ENCODE peak calls at places on chromosome 2, in five cellular contexts. C is GM23248, X is ovary, V is right atrium auricular region, R is neuronal stem cell. J is an unnamed sample. For H3K36me3, the result is how much of the 10 kb centered on the place peaks cover.

GRCh38 chr2:7594211-7594610 is 677.0 kb downstream of the RNF144A start:
- DNase-seq in C (no peak), R (no peak), X (no peak), V (no peak), J (no peak)

GRCh38 chr2:136874258-136874657 is 108.9 kb downstream of the THSD7B start:
- DNase-seq in X (no peak), R (peak), V (no peak), C (peak), J (peak)

GRCh38 chr2:182447163-182447562 is 20.3 kb upstream of the PDE1A start:
- DNase-seq in X (no peak), V (no peak), C (peak), R (no peak), J (no peak)

GRCh38 chr2:178074123-178075005 is 1.8 kb upstream of the PDE11A start:
- DNase-seq in X (no peak), C (peak), V (no peak), R (no peak), J (no peak)

GRCh38 chr2:113974727-113975126 is 84.8 kb downstream of the ACTR3 start:
- DNase-seq in R (no peak), C (no peak), V (no peak), X (no peak), J (no peak)

GRCh38 chr2:233977296-233977837 is 60.2 kb downstream of the TRPM8 start:
- DNase-seq in X (no peak), V (no peak), R (no peak), C (no peak), J (peak)

GRCh38 chr2:43569921-43570320 is 25.9 kb downstream of the THADA start:
- DNase-seq in R (no peak), X (no peak), C (no peak), V (no peak), J (no peak)

GRCh38 chr2:238848566-238848940 is 668 bp downstream of the TWIST2 start:
- DNase-seq in C (no peak), X (peak), V (peak), R (no peak), J (no peak)

GRCh38 chr2:186702499-186702898 is 8.6 kb downstream of the FAM171B start:
- DNase-seq in V (no peak), R (no peak), C (no peak), X (no peak), J (no peak)

GRCh38 chr2:31349160-31349559 is 65.4 kb downstream of the XDH start:
- DNase-seq in V (no peak), R (no peak), C (no peak), X (no peak), J (no peak)

GRCh38 chr2:20516646-20517341 is 69.9 kb downstream of the RHOB start:
- DNase-seq in C (peak), V (no peak), X (peak), R (no peak), J (peak)

GRCh38 chr2:221389909-221390308 is 182.2 kb downstream of the EPHA4 start:
- DNase-seq in X (no peak), C (no peak), V (no peak), R (no peak), J (no peak)

GRCh38 chr2:221390846-221391245 is 181.3 kb downstream of the EPHA4 start:
- DNase-seq in V (no peak), C (no peak), R (no peak), X (no peak), J (no peak)

GRCh38 chr2:221385716-221386115 is 186.4 kb downstream of the EPHA4 start:
- DNase-seq in X (no peak), R (no peak), C (no peak), V (no peak), J (no peak)

GRCh38 chr2:221389421-221389820 is 182.7 kb downstream of the EPHA4 start:
- DNase-seq in X (no peak), R (no peak), C (no peak), V (no peak), J (no peak)

GRCh38 chr2:221388891-221389290 is 183.2 kb downstream of the EPHA4 start:
- DNase-seq in C (no peak), V (no peak), X (no peak), R (no peak), J (no peak)
- H3K4me3 ChIP-seq in C (no peak), V (no peak), X (no peak), R (no peak), J (no peak)

GRCh38 chr2:197502201-197502600 is 2.0 kb downstream of the HSPE1 start:
- DNase-seq in R (no peak), V (no peak), C (no peak), X (no peak), J (no peak)

GRCh38 chr2:197502685-197503084 is 2.5 kb downstream of the HSPE1 start:
- DNase-seq in X (no peak), R (no peak), V (no peak), C (no peak), J (no peak)

GRCh38 chr2:197506658-197507057 is 6.5 kb downstream of the HSPE1 start:
- DNase-seq in X (no peak), R (no peak), C (no peak), V (no peak), J (no peak)

GRCh38 chr2:197504512-197504911 is 4.3 kb downstream of the HSPE1 start:
- DNase-seq in R (no peak), C (no peak), X (no peak), V (no peak), J (no peak)

GRCh38 chr2:197504000-197504399 is 3.8 kb downstream of the HSPE1 start:
- DNase-seq in R (no peak), C (no peak), X (no peak), V (no peak), J (no peak)
- H3K36me3 ChIP-seq in R (under half), C (under half), X (under half), V (under half), J (under half)

GRCh38 chr2:60440080-60440753 is 113.2 kb downstream of the BCL11A start:
- DNase-seq in X (no peak), C (no peak), V (no peak), R (no peak), J (no peak)

GRCh38 chr2:60438653-60439052 is 114.8 kb downstream of the BCL11A start:
- DNase-seq in C (no peak), X (no peak), R (no peak), V (no peak), J (no peak)

GRCh38 chr2:60438136-60438535 is 115.3 kb downstream of the BCL11A start:
- DNase-seq in C (no peak), V (no peak), X (no peak), R (no peak), J (no peak)

GRCh38 chr2:60439219-60439974 is 114.1 kb downstream of the BCL11A start:
- DNase-seq in C (no peak), X (no peak), R (no peak), V (no peak), J (peak)

GRCh38 chr2:60437080-60437765 is 116.2 kb downstream of the BCL11A start:
- DNase-seq in X (no peak), V (no peak), R (no peak), C (no peak), J (no peak)
- H3K4me3 ChIP-seq in X (no peak), V (no peak), R (no peak), C (no peak), J (no peak)

GRCh38 chr2:216188956-216189355 is 79.8 kb downstream of the XRCC5 start:
- DNase-seq in C (peak), X (no peak), R (no peak), V (no peak), J (no peak)
- H3K36me3 ChIP-seq in C (under half), X (under half), R (under half), V (under half), J (under half)

GRCh38 chr2:96927420-96928171 is 57.7 kb upstream of the SEMA4C start:
- DNase-seq in C (peak), R (no peak), X (peak), V (no peak), J (peak)
- H3K4me3 ChIP-seq in C (peak), R (no peak), X (peak), V (peak), J (no peak)

GRCh38 chr2:86082768-86083167 is 22.9 kb downstream of the POLR1A start:
- DNase-seq in R (no peak), C (no peak), V (no peak), X (no peak), J (no peak)

DNA sequence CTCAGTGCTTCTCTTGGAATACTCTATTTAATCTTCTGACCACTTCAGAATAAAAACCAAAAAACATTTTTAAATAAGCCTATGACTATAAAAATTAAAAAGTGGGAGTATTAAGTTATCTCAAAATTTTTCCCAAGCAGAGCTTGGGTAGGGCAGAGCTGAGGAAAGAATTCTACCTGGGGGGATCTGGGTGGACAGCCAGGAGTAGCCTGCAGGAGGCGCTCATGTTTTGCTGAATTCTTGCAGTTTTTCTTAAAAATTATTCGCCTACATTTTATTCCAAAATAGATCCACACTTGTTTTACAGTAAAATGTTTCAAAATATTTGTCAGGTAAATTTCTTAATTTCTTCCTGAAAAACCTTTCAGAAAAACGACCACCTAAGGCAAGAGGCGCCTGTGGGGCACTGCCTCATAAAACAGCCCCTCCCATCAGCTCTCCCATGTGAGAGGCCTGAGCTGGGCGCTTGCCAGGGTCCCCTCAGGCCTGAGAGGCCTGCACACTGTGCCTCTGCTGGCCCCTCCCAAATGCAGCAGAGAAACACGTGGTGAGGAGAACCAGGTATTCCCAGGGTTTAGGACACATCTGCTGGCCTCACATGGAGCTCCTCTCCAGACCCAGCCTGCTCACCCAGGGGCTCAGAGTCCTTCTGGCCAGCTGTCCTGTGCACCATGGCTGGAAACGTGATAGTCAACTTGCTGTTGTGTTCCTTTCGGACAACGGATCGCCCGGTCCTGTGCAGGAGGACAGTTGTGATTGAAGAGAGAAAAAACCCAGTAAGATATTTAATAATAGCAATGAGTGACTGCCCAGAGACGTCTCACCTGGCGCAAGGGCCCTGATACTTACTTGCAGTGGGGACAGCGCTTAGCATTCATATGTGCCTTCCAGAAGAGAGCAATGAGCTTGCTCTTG is 17.5 kb downstream of the POLR1A start:
- DNase-seq in X (no peak), C (no peak), V (peak), R (no peak), J (peak)
- H3K36me3 ChIP-seq in X (under half), C (under half), V (half or more), R (under half), J (under half)